ENCODE peak calls at places on chromosomes 3 and 15, in ten cellular contexts. X is breast epithelium, U is H7, V is lower lobe of right lung, M is AG09309, F is A549, G is psoas muscle, P is stomach, L is HCT116, B is GM12865. O is an unnamed sample.

GRCh38 chr3:61627768-61628185 is 66.4 kb downstream of the PTPRG start:
- DNase-seq in X (no peak), U (no peak), V (no peak), M (peak), F (peak), G (no peak), P (no peak), L (no peak), B (no peak), O (peak)

GRCh38 chr3:12479919-12480425 is 4.3 kb upstream of the TSEN2 start:
- DNase-seq in X (no peak), U (peak), V (no peak), M (no peak), F (peak), G (no peak), P (peak), L (peak), B (peak), O (peak)

GRCh38 chr3:71244153-71245051 is 339.1 kb downstream of the FOXP1 start:
- DNase-seq in X (peak), U (peak), V (no peak), M (no peak), F (no peak), G (peak), P (no peak), L (no peak), B (no peak), O (peak)

GRCh38 chr15:96851613-96852012 is 521.1 kb downstream of the NR2F2 start:
- DNase-seq in X (no peak), U (no peak), V (no peak), M (no peak), F (no peak), G (no peak), P (no peak), L (no peak), B (no peak), O (peak)

GRCh38 chr3:126546549-126547239 is 12.0 kb downstream of the C3orf22 start:
- DNase-seq in X (no peak), U (peak), V (peak), M (no peak), F (no peak), G (no peak), P (peak), L (no peak), B (no peak), O (no peak)

GRCh38 chr3:170585937-170586310 is at the start of gene SLC7A14:
- DNase-seq in X (no peak), U (peak), V (no peak), M (no peak), F (no peak), G (no peak), P (no peak), L (no peak), B (no peak), O (no peak)

GRCh38 chr3:65836047-65836446 is 202.7 kb downstream of the MAGI1 start:
- DNase-seq in X (no peak), U (no peak), V (no peak), M (no peak), F (no peak), G (no peak), P (no peak), L (no peak), B (no peak), O (no peak)

GRCh38 chr3:126677862-126678549 is 23.1 kb upstream of the TXNRD3 start:
- DNase-seq in X (no peak), U (no peak), V (no peak), M (no peak), F (no peak), G (no peak), P (no peak), L (no peak), B (no peak), O (no peak)

GRCh38 chr3:53815651-53816050 is 30.6 kb downstream of the CHDH start:
- DNase-seq in X (no peak), U (no peak), V (no peak), M (no peak), F (no peak), G (no peak), P (no peak), L (no peak), B (no peak), O (no peak)

GRCh38 chr15:39666671-39667070 is 85.8 kb downstream of the THBS1 start:
- DNase-seq in X (no peak), U (no peak), V (no peak), M (peak), F (no peak), G (no peak), P (no peak), L (no peak), B (no peak), O (peak)

GRCh38 chr15:99613887-99614642 is 48.3 kb downstream of the MEF2A start:
- DNase-seq in X (no peak), U (no peak), V (peak), M (peak), F (no peak), G (peak), P (no peak), L (no peak), B (peak), O (peak)

GRCh38 chr3:58628823-58629562 is 37.6 kb downstream of the FAM3D start:
- DNase-seq in X (no peak), U (no peak), V (no peak), M (peak), F (no peak), G (no peak), P (no peak), L (no peak), B (no peak), O (peak)

GRCh38 chr15:68252925-68253534 is 23.5 kb upstream of the CLN6 start:
- DNase-seq in X (no peak), U (peak), V (no peak), M (peak), F (peak), G (no peak), P (peak), L (peak), B (peak), O (peak)

GRCh38 chr3:184795493-184796198 is 16.3 kb upstream of the VPS8 start:
- DNase-seq in X (no peak), U (no peak), V (no peak), M (no peak), F (no peak), G (no peak), P (no peak), L (no peak), B (no peak), O (no peak)

GRCh38 chr3:42061042-42061710 is 30.0 kb upstream of the TRAK1 start:
- DNase-seq in X (no peak), U (no peak), V (no peak), M (no peak), F (no peak), G (no peak), P (no peak), L (no peak), B (no peak), O (peak)

GRCh38 chr3:164468055-164468454 is 610.2 kb downstream of the SI start:
- DNase-seq in X (no peak), U (no peak), V (no peak), M (no peak), F (no peak), G (no peak), P (no peak), L (no peak), B (no peak), O (no peak)

GRCh38 chr3:104396974-104397669 is 969.6 kb upstream of the ALCAM start:
- DNase-seq in X (no peak), U (no peak), V (no peak), M (no peak), F (no peak), G (no peak), P (no peak), L (no peak), B (no peak), O (peak)

GRCh38 chr3:16266714-16267113 is 1.7 kb downstream of the OXNAD1 start:
- DNase-seq in X (no peak), U (no peak), V (no peak), M (no peak), F (no peak), G (no peak), P (no peak), L (no peak), B (no peak), O (no peak)

GRCh38 chr15:81449836-81450474 is 75.9 kb upstream of the TMC3 start:
- DNase-seq in X (no peak), U (no peak), V (no peak), M (no peak), F (no peak), G (no peak), P (no peak), L (no peak), B (no peak), O (no peak)

GRCh38 chr15:71471347-71471746 is 339.0 kb upstream of the NR2E3 start:
- DNase-seq in X (no peak), U (no peak), V (no peak), M (no peak), F (no peak), G (no peak), P (no peak), L (no peak), B (peak), O (no peak)

GRCh38 chr3:170753421-170754344 is 116.3 kb downstream of the RPL22L1 start:
- DNase-seq in X (no peak), U (no peak), V (no peak), M (no peak), F (no peak), G (no peak), P (no peak), L (no peak), B (no peak), O (no peak)

GRCh38 chr3:8525893-8526292 is 24.3 kb downstream of the LMCD1 start:
- DNase-seq in X (no peak), U (no peak), V (no peak), M (no peak), F (no peak), G (no peak), P (no peak), L (no peak), B (no peak), O (no peak)

GRCh38 chr15:73781038-73781925 is 28.1 kb upstream of the INSYN1 start:
- DNase-seq in X (no peak), U (peak), V (peak), M (no peak), F (peak), G (no peak), P (no peak), L (no peak), B (peak), O (peak)

GRCh38 chr15:42577514-42578031 is 2.2 kb downstream of the STARD9 start:
- DNase-seq in X (no peak), U (no peak), V (no peak), M (peak), F (no peak), G (no peak), P (no peak), L (no peak), B (peak), O (peak)

GRCh38 chr15:42576040-42576594 is 711 bp downstream of the STARD9 start:
- DNase-seq in X (no peak), U (peak), V (no peak), M (no peak), F (no peak), G (no peak), P (no peak), L (no peak), B (no peak), O (peak)

GRCh38 chr15:42575188-42576039 is at the start of gene STARD9:
- DNase-seq in X (peak), U (peak), V (peak), M (peak), F (peak), G (peak), P (peak), L (peak), B (peak), O (peak)

GRCh38 chr15:42578984-42579537 is 3.7 kb downstream of the STARD9 start:
- DNase-seq in X (no peak), U (no peak), V (no peak), M (no peak), F (no peak), G (no peak), P (no peak), L (no peak), B (no peak), O (no peak)

DNA sequence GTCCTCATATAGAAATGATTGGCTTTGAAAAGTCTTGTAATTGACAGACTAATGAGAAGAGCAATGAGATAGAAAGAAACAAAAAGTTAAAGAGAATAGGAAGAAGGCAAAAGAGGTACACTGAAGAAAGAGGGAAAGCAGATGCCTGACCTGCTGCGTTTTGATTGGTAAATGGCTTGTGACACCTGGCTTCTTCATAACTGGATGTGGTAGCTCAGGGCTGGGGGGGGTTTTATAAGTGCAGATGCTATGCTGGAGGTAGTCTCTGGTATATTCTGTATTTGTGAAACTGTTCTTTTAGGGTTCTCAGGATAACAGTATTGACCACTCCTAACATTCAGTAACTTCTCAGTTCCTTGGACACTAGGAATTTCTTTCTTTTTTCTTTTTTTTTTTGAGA is 1.4 kb downstream of the STARD9 start:
- DNase-seq in X (no peak), U (no peak), V (no peak), M (no peak), F (no peak), G (no peak), P (no peak), L (no peak), B (no peak), O (no peak)
- H3K4me3 ChIP-seq in X (peak), U (no peak), V (peak), M (no peak), F (no peak), G (peak), P (peak), L (no peak), B (peak), O (no peak)

GRCh38 chr15:22873204-22873701 is 34.8 kb downstream of the NIPA2 start:
- DNase-seq in X (no peak), U (peak), V (no peak), M (no peak), F (no peak), G (no peak), P (no peak), L (no peak), B (peak), O (peak)
- H3K4me3 ChIP-seq in X (no peak), U (no peak), V (no peak), M (no peak), F (no peak), G (no peak), P (no peak), L (no peak), B (no peak), O (no peak)

GRCh38 chr15:59994855-59995557 is 9.1 kb upstream of the FOXB1 start:
- DNase-seq in X (no peak), U (peak), V (no peak), M (no peak), F (no peak), G (no peak), P (no peak), L (no peak), B (no peak), O (no peak)

GRCh38 chr15:59995568-59996349 is 8.4 kb upstream of the FOXB1 start:
- DNase-seq in X (no peak), U (peak), V (no peak), M (no peak), F (no peak), G (no peak), P (no peak), L (no peak), B (no peak), O (no peak)

GRCh38 chr15:59991919-59992318 is 12.2 kb upstream of the FOXB1 start:
- DNase-seq in X (no peak), U (no peak), V (no peak), M (no peak), F (no peak), G (no peak), P (no peak), L (no peak), B (no peak), O (no peak)

GRCh38 chr15:59993950-59994401 is 10.1 kb upstream of the FOXB1 start:
- DNase-seq in X (no peak), U (peak), V (no peak), M (no peak), F (no peak), G (no peak), P (no peak), L (no peak), B (no peak), O (no peak)

GRCh38 chr15:59993041-59993750 is 10.9 kb upstream of the FOXB1 start:
- DNase-seq in X (no peak), U (peak), V (no peak), M (no peak), F (no peak), G (no peak), P (no peak), L (no peak), B (no peak), O (no peak)
- H3K4me3 ChIP-seq in X (no peak), U (peak), V (no peak), M (no peak), F (no peak), G (no peak), P (no peak), L (no peak), B (no peak), O (no peak)

GRCh38 chr3:139811331-139811730 is 123.7 kb upstream of the CLSTN2 start:
- DNase-seq in X (no peak), U (no peak), V (no peak), M (no peak), F (no peak), G (no peak), P (no peak), L (no peak), B (no peak), O (no peak)

GRCh38 chr3:139803294-139803693 is 125.5 kb upstream of the NMNAT3 start:
- DNase-seq in X (no peak), U (no peak), V (no peak), M (no peak), F (no peak), G (no peak), P (no peak), L (no peak), B (no peak), O (no peak)

DNA sequence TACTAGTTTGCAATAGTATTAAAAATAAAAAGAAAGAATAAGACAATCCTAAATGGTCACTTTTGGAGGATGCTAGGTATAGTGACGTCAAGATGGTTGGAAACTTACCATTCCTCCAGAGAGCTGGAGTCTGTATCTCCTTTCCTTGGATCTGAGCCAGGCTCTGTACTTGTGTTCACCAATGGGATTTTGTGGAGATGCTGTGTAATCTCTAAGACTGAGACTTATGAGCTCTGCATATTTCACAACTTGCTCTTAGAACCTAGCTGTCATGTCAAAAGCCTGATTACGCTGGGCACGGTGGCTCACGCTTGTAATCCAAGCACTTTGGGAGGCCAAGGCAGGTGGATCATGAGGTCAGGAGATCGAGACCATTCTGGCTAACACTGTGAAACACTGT is 126.8 kb upstream of the CLSTN2 start:
- DNase-seq in X (no peak), U (no peak), V (no peak), M (no peak), F (no peak), G (no peak), P (no peak), L (no peak), B (no peak), O (no peak)
- H3K4me3 ChIP-seq in X (no peak), U (no peak), V (no peak), M (no peak), F (no peak), G (no peak), P (no peak), L (no peak), B (no peak), O (no peak)

GRCh38 chr3:1501396-1501795 is 408.6 kb downstream of the CNTN6 start:
- DNase-seq in X (no peak), U (no peak), V (no peak), M (no peak), F (no peak), G (no peak), P (no peak), L (no peak), B (no peak), O (no peak)

GRCh38 chr3:1506090-1506489 is 413.3 kb downstream of the CNTN6 start:
- DNase-seq in X (no peak), U (no peak), V (no peak), M (no peak), F (no peak), G (no peak), P (no peak), L (no peak), B (no peak), O (no peak)
- H3K4me3 ChIP-seq in X (no peak), U (no peak), V (no peak), M (no peak), F (no peak), G (no peak), P (no peak), L (no peak), B (no peak), O (no peak)

O was measured in cardiac fibroblast.